ENCODE peak calls at places on chromosomes 3 and 15, in six cellular contexts. P is heart right ventricle, Z is endothelial cell, U is WTC11, M is A673, W is HFF-Myc. I is an unnamed sample.

GRCh38 chr3:17032407-17033034 is 147.8 kb downstream of the PLCL2 start:
- DNase-seq in Z (peak; percentile 11), P (no peak), U (no peak), M (peak; percentile 16), W (no peak), I (peak; percentile 57)

GRCh38 chr15:90735929-90736328 is 18.8 kb downstream of the BLM start:
- DNase-seq in P (no peak), M (no peak), W (no peak), U (no peak), Z (no peak), I (no peak)

GRCh38 chr15:85597155-85597815 is 197.4 kb downstream of the KLHL25 start:
- DNase-seq in W (no peak), P (no peak), U (no peak), Z (no peak), M (no peak), I (no peak)

GRCh38 chr3:7978104-7978457 is 523.5 kb upstream of the LMCD1 start:
- DNase-seq in Z (no peak), U (no peak), W (no peak), P (peak; percentile 50), M (peak; percentile 89), I (no peak)

GRCh38 chr3:184549793-184550585 is 11.6 kb upstream of the EPHB3 start:
- DNase-seq in U (no peak), M (no peak), W (no peak), Z (no peak), P (no peak), I (no peak)

GRCh38 chr3:17605032-17605431 is 137.4 kb downstream of the TBC1D5 start:
- DNase-seq in W (peak; percentile 35), Z (no peak), U (no peak), P (no peak), M (peak; percentile 12), I (peak; percentile 78)

GRCh38 chr3:43960448-43960840 is 269.7 kb downstream of the ABHD5 start:
- DNase-seq in Z (no peak), W (no peak), M (peak; percentile 26), P (no peak), U (no peak), I (no peak)

GRCh38 chr15:99719096-99719541 is 14.1 kb downstream of the LYSMD4 start:
- DNase-seq in W (peak; percentile 49), P (no peak), U (no peak), M (no peak), Z (no peak), I (peak; percentile 63)

GRCh38 chr15:85114886-85115285 is 133.2 kb downstream of the PDE8A start:
- DNase-seq in W (no peak), P (no peak), M (no peak), Z (no peak), U (no peak), I (no peak)

GRCh38 chr3:109325657-109326056 is 9.3 kb upstream of the DPPA2 start:
- DNase-seq in U (no peak), Z (no peak), M (no peak), P (no peak), W (no peak), I (no peak)

GRCh38 chr3:171445805-171446204 is 14.4 kb downstream of the TNIK start:
- DNase-seq in P (no peak), Z (no peak), W (no peak), M (no peak), U (no peak), I (no peak)

GRCh38 chr15:31024330-31024729 is 32.9 kb upstream of the MTMR10 start:
- DNase-seq in M (no peak), W (peak; percentile 90), P (no peak), Z (peak; percentile 31), U (peak; percentile 28), I (peak; percentile 93)

GRCh38 chr15:48244923-48245322 is 38.8 kb downstream of the SLC12A1 start:
- DNase-seq in W (no peak), Z (no peak), P (no peak), M (peak; percentile 75), U (no peak), I (no peak)

GRCh38 chr3:188214442-188214841 is 60.5 kb downstream of the LPP start:
- DNase-seq in U (no peak), Z (no peak), W (no peak), P (no peak), M (no peak), I (no peak)

GRCh38 chr3:15983232-15983631 is 185.5 kb upstream of the ANKRD28 start:
- DNase-seq in Z (no peak), M (no peak), W (peak; percentile 67), P (no peak), U (no peak), I (peak; percentile 85)

GRCh38 chr3:132090921-132091320 is 56.1 kb upstream of the CPNE4 start:
- DNase-seq in U (no peak), W (no peak), Z (no peak), M (peak; percentile 21), P (no peak), I (no peak)

GRCh38 chr3:13824521-13825316 is 55.2 kb downstream of the WNT7A start:
- DNase-seq in U (no peak), M (no peak), W (no peak), P (no peak), Z (no peak), I (no peak)

GRCh38 chr3:162354343-162354742 is 857.7 kb downstream of the OTOL1 start:
- DNase-seq in W (no peak), M (no peak), U (no peak), P (no peak), Z (no peak), I (peak; percentile 72)

GRCh38 chr15:71125831-71126453 is 10.7 kb downstream of the THSD4 start:
- DNase-seq in P (no peak), U (peak; percentile 59), W (no peak), Z (peak; percentile 46), M (no peak), I (no peak)

GRCh38 chr15:52114256-52114655 is 1.7 kb upstream of the BCL2L10 start:
- DNase-seq in P (no peak), W (no peak), U (no peak), Z (no peak), M (no peak), I (no peak)

GRCh38 chr15:52111517-52112202 is 915 bp downstream of the BCL2L10 start:
- DNase-seq in W (no peak), P (no peak), M (no peak), Z (no peak), U (no peak), I (no peak)

GRCh38 chr15:52113708-52114107 is 1.1 kb upstream of the BCL2L10 start:
- DNase-seq in W (no peak), P (no peak), U (no peak), Z (no peak), M (no peak), I (no peak)

GRCh38 chr15:52113246-52113645 is 671 bp upstream of the BCL2L10 start:
- DNase-seq in M (no peak), W (no peak), Z (no peak), P (no peak), U (no peak), I (no peak)

GRCh38 chr15:52112203-52112750 is 298 bp downstream of the BCL2L10 start:
- DNase-seq in W (no peak), U (peak; percentile 66), M (no peak), Z (peak; percentile 33), P (peak; percentile 27), I (no peak)
- TF ChIP-seq CTCF in W (no peak), U (no peak), M (no peak), Z (no peak), P (no peak), I (peak; percentile 15)

DNA sequence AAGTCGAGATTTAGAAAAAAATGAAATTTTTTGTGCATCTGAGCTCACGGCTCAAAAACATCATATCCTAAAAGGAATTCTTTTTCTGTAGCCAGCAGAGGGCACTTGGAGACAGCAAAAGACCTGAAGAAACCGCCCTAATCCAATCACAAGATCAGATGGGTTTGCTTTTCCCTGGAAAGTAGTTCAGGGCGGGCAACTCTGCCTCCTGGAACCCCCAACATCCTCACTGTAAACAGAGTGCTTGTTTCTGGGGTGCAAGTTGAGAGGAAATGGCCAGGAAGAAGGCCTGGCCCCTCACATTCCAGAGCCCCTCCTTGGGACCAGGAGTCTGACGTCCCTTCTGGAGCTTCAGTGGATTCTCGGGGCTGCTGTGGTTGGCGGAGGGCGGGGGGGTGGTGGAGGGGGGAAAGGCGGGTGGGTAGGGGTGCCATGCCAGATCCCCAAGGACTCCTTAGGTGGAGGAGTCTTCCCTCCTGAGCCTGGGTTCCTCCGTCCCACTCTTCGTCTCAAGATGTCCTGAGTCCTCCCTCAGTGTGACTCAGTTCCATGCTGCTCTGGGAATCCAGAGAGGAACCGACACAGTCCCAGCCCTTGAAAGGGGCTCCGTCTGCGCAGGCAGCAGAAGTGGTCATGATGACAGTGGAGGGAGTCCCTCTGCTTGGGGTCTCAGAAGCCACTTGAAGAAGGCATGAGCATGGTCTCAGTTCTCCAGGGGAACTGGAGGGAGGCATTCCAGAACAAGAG is 35.9 kb downstream of the CCK start:
- DNase-seq in U (no peak), Z (peak; percentile 38), W (peak; percentile 29), M (peak; percentile 52), P (no peak), I (peak; percentile 65)
- TF ChIP-seq CTCF in U (peak; percentile 24), Z (peak; percentile 25), W (peak; percentile 53), M (peak; percentile 47), P (peak; percentile 45), I (peak; percentile 78)

DNA sequence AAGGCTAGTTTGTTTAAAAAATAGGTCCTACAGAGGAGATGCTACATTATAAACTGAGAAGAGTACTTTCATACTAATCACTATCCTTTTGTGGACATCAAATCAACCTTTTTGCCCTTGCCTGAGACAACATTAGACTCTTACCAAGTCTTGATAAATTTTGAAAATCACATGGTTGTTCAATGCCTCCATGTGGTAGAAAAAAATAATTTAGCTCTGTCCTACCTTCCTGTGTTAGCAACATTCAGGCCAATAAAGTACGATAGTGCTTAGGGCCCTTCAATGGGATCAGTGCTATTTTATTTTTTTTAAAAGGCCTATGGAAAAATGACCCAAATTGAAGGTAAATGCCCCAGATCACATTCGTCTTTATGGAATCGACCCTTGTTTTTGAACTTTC is 5.0 kb upstream of the UBE2E1 start:
- DNase-seq in Z (no peak), W (no peak), P (no peak), M (peak; percentile 26), U (no peak), I (no peak)
- TF ChIP-seq CTCF in Z (no peak), W (no peak), P (peak; percentile 30), M (peak; percentile 35), U (no peak), I (peak; percentile 52)

GRCh38 chr3:183161552-183162345 is 785 bp downstream of the LAMP3 start:
- DNase-seq in U (peak; percentile 72), M (no peak), P (no peak), W (no peak), Z (no peak), I (no peak)

GRCh38 chr3:183160616-183161015 is 1.9 kb downstream of the LAMP3 start:
- DNase-seq in P (no peak), Z (no peak), U (no peak), W (no peak), M (no peak), I (no peak)

GRCh38 chr3:183158113-183158512 is 4.4 kb downstream of the LAMP3 start:
- DNase-seq in U (no peak), W (no peak), Z (no peak), M (no peak), P (no peak), I (no peak)

GRCh38 chr3:183158552-183159006 is 4.0 kb downstream of the LAMP3 start:
- DNase-seq in U (no peak), Z (no peak), M (peak; percentile 42), W (no peak), P (no peak), I (no peak)

DNA sequence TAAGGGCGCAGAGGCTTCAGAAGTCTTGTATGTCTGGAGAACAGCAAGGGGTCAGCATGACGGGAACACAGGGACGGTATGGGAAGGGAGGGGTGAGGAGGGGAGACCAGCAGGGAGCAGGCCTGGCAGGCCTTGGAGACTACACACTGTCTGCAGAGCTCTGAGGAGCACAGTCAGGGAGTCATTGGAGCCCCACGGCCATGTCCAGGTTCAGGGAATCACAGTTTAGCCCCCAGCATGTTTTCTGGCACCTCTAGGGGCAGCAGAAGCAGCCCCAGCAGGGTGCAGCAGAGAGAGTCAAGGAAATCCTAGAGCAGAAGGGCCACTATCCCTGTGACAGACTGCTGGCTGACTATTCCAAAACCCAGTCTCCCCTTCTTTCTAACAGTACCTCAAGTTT is 3.2 kb downstream of the LAMP3 start:
- DNase-seq in Z (no peak), U (no peak), M (no peak), W (no peak), P (no peak), I (no peak)
- TF ChIP-seq CTCF in Z (no peak), U (no peak), M (peak; percentile 32), W (peak; percentile 24), P (no peak), I (peak; percentile 17)

I was measured in HFFc6.